ENCODE peak calls at places on chromosomes 7 and 10, in nine cellular contexts. B is heart left ventricle; Y is breast epithelium; L is CD8-positive, alpha-beta T cell; Z is cardiac muscle cell; T is IMR-90; P is endodermal cell; N is SK-N-SH; M is lung. Q is an unnamed sample. For H3K4me1, the result is how much of the 10 kb centered on the place peaks cover.

GRCh38 chr7:42407828-42408227 is 170.8 kb upstream of the GLI3 start:
- DNase-seq in B (no peak), Y (no peak), L (no peak), Z (peak), T (no peak), P (no peak), N (no peak), M (no peak), Q (no peak)

GRCh38 chr10:90965720-90966119 is 44.8 kb upstream of the ANKRD1 start:
- DNase-seq in B (peak), Y (no peak), L (no peak), Z (no peak), T (no peak), P (no peak), N (peak), M (no peak), Q (no peak)

GRCh38 chr7:129949292-129950133 is 3.2 kb downstream of the UBE2H start:
- DNase-seq in B (no peak), Y (no peak), L (no peak), Z (peak), T (peak), P (peak), N (peak), M (peak), Q (peak)

GRCh38 chr7:7173956-7174632 is 8.2 kb upstream of the C1GALT1 start:
- DNase-seq in B (no peak), Y (no peak), L (no peak), Z (no peak), T (no peak), P (no peak), N (no peak), M (no peak), Q (no peak)

GRCh38 chr7:22671177-22671879 is 55.7 kb upstream of the IL6 start:
- DNase-seq in B (no peak), Y (no peak), L (no peak), Z (no peak), T (peak), P (no peak), N (no peak), M (no peak), Q (no peak)

GRCh38 chr10:7857259-7857658 is 39.0 kb downstream of the TAF3 start:
- DNase-seq in B (no peak), Y (no peak), L (no peak), Z (no peak), T (no peak), P (no peak), N (no peak), M (no peak), Q (no peak)

GRCh38 chr10:95472304-95473088 is 88.7 kb downstream of the SORBS1 start:
- DNase-seq in B (no peak), Y (no peak), L (no peak), Z (no peak), T (no peak), P (no peak), N (no peak), M (no peak), Q (no peak)

GRCh38 chr7:113562242-113562641 is 356.6 kb downstream of the PPP1R3A start:
- DNase-seq in B (no peak), Y (no peak), L (no peak), Z (no peak), T (no peak), P (no peak), N (no peak), M (no peak), Q (no peak)

GRCh38 chr7:76330673-76331072 is 28.1 kb downstream of the YWHAG start:
- DNase-seq in B (no peak), Y (no peak), L (no peak), Z (no peak), T (no peak), P (no peak), N (no peak), M (no peak), Q (no peak)

GRCh38 chr10:67883710-67884312 is 645 bp upstream of the SIRT1 start:
- DNase-seq in B (no peak), Y (no peak), L (no peak), Z (no peak), T (no peak), P (no peak), N (no peak), M (no peak), Q (peak)

GRCh38 chr10:14507156-14507555 is 176.4 kb upstream of the FRMD4A start:
- DNase-seq in B (no peak), Y (no peak), L (peak), Z (no peak), T (no peak), P (no peak), N (no peak), M (no peak), Q (no peak)

GRCh38 chr10:21329995-21330627 is 195.4 kb downstream of the SKIDA1 start:
- DNase-seq in B (no peak), Y (no peak), L (no peak), Z (no peak), T (peak), P (no peak), N (no peak), M (peak), Q (no peak)

GRCh38 chr7:123522061-123522460 is 12.3 kb downstream of the IQUB start:
- DNase-seq in B (no peak), Y (no peak), L (no peak), Z (no peak), T (no peak), P (no peak), N (no peak), M (no peak), Q (no peak)

GRCh38 chr10:114347791-114348190 is 56.5 kb downstream of the AFAP1L2 start:
- DNase-seq in B (no peak), Y (no peak), L (no peak), Z (no peak), T (no peak), P (no peak), N (no peak), M (no peak), Q (no peak)

GRCh38 chr7:48112431-48113165 is 23.5 kb downstream of the UPP1 start:
- DNase-seq in B (no peak), Y (no peak), L (no peak), Z (no peak), T (peak), P (no peak), N (no peak), M (no peak), Q (no peak)

GRCh38 chr10:103559776-103560175 is 66.3 kb downstream of the NEURL1 start:
- DNase-seq in B (no peak), Y (no peak), L (no peak), Z (no peak), T (no peak), P (no peak), N (no peak), M (no peak), Q (no peak)

GRCh38 chr7:48875300-48875916 is 48.9 kb upstream of the CDC14C start:
- DNase-seq in B (peak), Y (peak), L (no peak), Z (peak), T (no peak), P (peak), N (peak), M (no peak), Q (peak)

GRCh38 chr7:130560972-130561371 is 69.1 kb downstream of the MEST start:
- DNase-seq in B (no peak), Y (no peak), L (no peak), Z (no peak), T (peak), P (no peak), N (no peak), M (no peak), Q (no peak)

GRCh38 chr7:84372155-84372621 is 177.6 kb upstream of the SEMA3A start:
- DNase-seq in B (no peak), Y (no peak), L (no peak), Z (no peak), T (peak), P (no peak), N (no peak), M (no peak), Q (no peak)

GRCh38 chr7:40659231-40659630 is 524.4 kb downstream of the SUGCT start:
- DNase-seq in B (peak), Y (no peak), L (no peak), Z (no peak), T (peak), P (no peak), N (no peak), M (no peak), Q (no peak)

GRCh38 chr10:17544465-17544864 is 72.7 kb downstream of the HACD1 start:
- DNase-seq in B (no peak), Y (no peak), L (no peak), Z (no peak), T (peak), P (no peak), N (no peak), M (no peak), Q (no peak)

GRCh38 chr10:46215426-46215825 is 71.4 kb upstream of the ANTXRL start:
- DNase-seq in B (no peak), Y (no peak), L (no peak), Z (no peak), T (no peak), P (no peak), N (no peak), M (no peak), Q (no peak)

GRCh38 chr10:19958787-19959186 is 142.6 kb downstream of the PLXDC2 start:
- DNase-seq in B (no peak), Y (no peak), L (no peak), Z (no peak), T (no peak), P (no peak), N (no peak), M (no peak), Q (no peak)

GRCh38 chr7:5424689-5425506 is 1.3 kb upstream of the TNRC18 start:
- DNase-seq in B (peak), Y (no peak), L (no peak), Z (peak), T (peak), P (peak), N (no peak), M (peak), Q (peak)

GRCh38 chr7:111499027-111499426 is 63.3 kb downstream of the IMMP2L start:
- DNase-seq in B (no peak), Y (no peak), L (no peak), Z (no peak), T (peak), P (no peak), N (no peak), M (no peak), Q (no peak)

GRCh38 chr7:41315764-41316163 is 387.1 kb downstream of the INHBA start:
- DNase-seq in B (no peak), Y (no peak), L (no peak), Z (no peak), T (no peak), P (peak), N (no peak), M (no peak), Q (no peak)

GRCh38 chr10:72265925-72266865 is 7.5 kb upstream of the DDIT4 start:
- DNase-seq in B (no peak), Y (no peak), L (no peak), Z (no peak), T (no peak), P (no peak), N (no peak), M (no peak), Q (no peak)

GRCh38 chr10:28087675-28088351 is 88.9 kb upstream of the ODAD2 start:
- DNase-seq in B (no peak), Y (no peak), L (no peak), Z (no peak), T (peak), P (no peak), N (no peak), M (no peak), Q (no peak)

GRCh38 chr7:14902589-14902963 is at the start of gene DGKB:
- DNase-seq in B (peak), Y (no peak), L (peak), Z (peak), T (peak), P (peak), N (peak), M (no peak), Q (no peak)

GRCh38 chr10:2962194-2962593 is 105.2 kb upstream of the PFKP start:
- DNase-seq in B (no peak), Y (no peak), L (no peak), Z (no peak), T (no peak), P (no peak), N (no peak), M (no peak), Q (no peak)

GRCh38 chr10:45418859-45419672 is 45.0 kb downstream of the ALOX5 start:
- DNase-seq in B (peak), Y (peak), L (peak), Z (peak), T (peak), P (peak), N (peak), M (peak), Q (peak)

GRCh38 chr10:115093776-115094361 is 704 bp downstream of the ATRNL1 start:
- DNase-seq in B (no peak), Y (no peak), L (no peak), Z (peak), T (no peak), P (no peak), N (peak), M (no peak), Q (peak)

GRCh38 chr7:27106181-27106905 is 3.9 kb upstream of the HOXA2 start:
- DNase-seq in B (no peak), Y (no peak), L (no peak), Z (peak), T (peak), P (peak), N (peak), M (no peak), Q (peak)

DNA sequence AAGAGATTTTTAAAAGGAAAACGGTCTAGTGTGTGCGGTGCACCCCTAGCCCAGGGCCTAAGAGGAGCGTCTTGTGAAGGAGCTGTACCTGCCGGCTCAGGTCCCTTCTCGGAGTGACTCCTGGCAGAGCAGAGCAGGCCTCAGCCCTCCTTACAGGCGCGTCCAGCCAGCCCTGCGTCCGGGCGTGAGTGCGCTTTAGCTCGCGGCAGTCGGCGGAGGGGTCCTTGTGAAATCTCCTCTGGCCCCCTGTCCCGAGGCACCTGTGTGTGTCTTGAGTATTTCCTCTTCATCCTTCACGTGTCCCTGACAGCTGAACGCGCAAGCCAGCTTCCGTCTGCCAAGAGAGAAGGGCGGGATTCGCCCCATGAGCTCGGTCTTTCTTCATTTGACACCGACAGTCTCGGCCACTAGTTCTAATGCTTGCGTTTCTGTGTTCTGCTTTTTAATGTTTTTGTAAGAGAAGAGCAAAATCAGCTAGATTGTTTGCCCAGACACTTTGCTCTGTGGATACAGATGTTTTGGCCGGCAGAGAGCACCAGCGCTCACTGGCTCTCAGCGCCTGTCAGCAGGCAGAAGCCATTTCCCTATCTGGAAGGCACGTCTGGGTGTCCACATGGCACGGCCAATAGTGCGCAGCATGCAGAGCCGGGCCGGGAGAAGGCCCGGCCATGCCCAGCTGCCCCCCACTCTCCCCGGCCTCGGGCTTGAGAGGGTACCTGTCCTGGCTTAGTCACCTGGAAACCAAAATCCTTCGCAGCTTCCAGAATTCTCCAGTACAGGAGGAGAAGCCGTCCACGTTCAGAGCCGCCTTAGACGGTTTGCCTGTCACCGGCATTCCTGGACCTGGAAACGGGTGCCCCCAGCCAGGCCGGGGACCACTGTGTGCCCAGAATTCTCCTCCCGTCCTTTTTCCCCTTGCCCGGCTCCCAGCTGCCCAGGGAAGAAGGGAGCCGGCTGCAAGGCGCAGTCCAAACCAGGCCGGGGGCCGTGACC is 7.0 kb downstream of the GET4 start:
- DNase-seq in B (peak), Y (no peak), L (no peak), Z (no peak), T (no peak), P (no peak), N (no peak), M (no peak), Q (no peak)
- H3K4me1 ChIP-seq in B (half or more), Y (under half), L (under half), Z (under half), T (under half), P (under half), N (under half), M (under half), Q (under half)

GRCh38 chr10:131882590-131883451 is 18.0 kb upstream of the PPP2R2D start:
- DNase-seq in B (no peak), Y (no peak), L (no peak), Z (no peak), T (no peak), P (no peak), N (no peak), M (no peak), Q (no peak)

GRCh38 chr10:131885391-131886165 is 15.2 kb upstream of the PPP2R2D start:
- DNase-seq in B (peak), Y (no peak), L (peak), Z (peak), T (peak), P (peak), N (peak), M (peak), Q (peak)

GRCh38 chr10:131880016-131880590 is 20.7 kb upstream of the PPP2R2D start:
- DNase-seq in B (no peak), Y (no peak), L (no peak), Z (no peak), T (no peak), P (no peak), N (no peak), M (no peak), Q (no peak)

GRCh38 chr10:131881104-131881880 is 19.5 kb upstream of the PPP2R2D start:
- DNase-seq in B (no peak), Y (no peak), L (no peak), Z (no peak), T (no peak), P (no peak), N (no peak), M (no peak), Q (no peak)

DNA sequence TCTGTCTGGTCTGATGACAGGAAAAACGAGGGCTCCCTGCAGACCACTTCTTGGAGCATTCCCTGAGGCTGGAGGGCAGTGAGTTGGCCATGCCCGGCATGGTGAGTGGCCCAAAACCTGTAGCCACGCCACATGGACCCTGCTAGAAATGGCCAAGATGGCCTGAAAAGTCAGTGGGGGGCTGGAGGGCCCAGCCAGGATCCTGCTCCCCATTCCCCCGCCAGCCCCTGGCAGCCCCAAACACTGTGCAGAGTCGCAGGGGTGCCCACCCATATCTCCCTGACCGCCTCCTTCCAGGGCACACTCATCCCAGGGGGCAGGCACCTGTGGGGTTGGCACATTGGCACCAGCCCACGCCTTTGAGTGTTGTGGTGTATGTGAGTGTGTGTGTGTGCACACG is 18.7 kb upstream of the PPP2R2D start:
- DNase-seq in B (no peak), Y (no peak), L (no peak), Z (no peak), T (no peak), P (no peak), N (no peak), M (no peak), Q (no peak)
- H3K4me1 ChIP-seq in B (under half), Y (under half), L (under half), Z (under half), T (under half), P (under half), N (under half), M (under half), Q (under half)

GRCh38 chr7:70738080-70738479 is 393.9 kb upstream of the GALNT17 start:
- DNase-seq in B (no peak), Y (peak), L (no peak), Z (no peak), T (peak), P (peak), N (no peak), M (peak), Q (no peak)
- H3K4me1 ChIP-seq in B (under half), Y (under half), L (under half), Z (under half), T (under half), P (under half), N (under half), M (under half), Q (under half)

GRCh38 chr10:11163990-11164805 is 146.5 kb downstream of the CELF2 start:
- DNase-seq in B (peak), Y (no peak), L (no peak), Z (no peak), T (no peak), P (no peak), N (no peak), M (no peak), Q (no peak)

GRCh38 chr10:11162828-11163599 is 145.3 kb downstream of the CELF2 start:
- DNase-seq in B (peak), Y (peak), L (peak), Z (peak), T (no peak), P (peak), N (no peak), M (peak), Q (peak)

GRCh38 chr10:11159543-11160215 is 142.0 kb downstream of the CELF2 start:
- DNase-seq in B (peak), Y (peak), L (no peak), Z (peak), T (no peak), P (no peak), N (no peak), M (no peak), Q (no peak)

GRCh38 chr10:11160982-11161554 is 143.4 kb downstream of the CELF2 start:
- DNase-seq in B (peak), Y (no peak), L (no peak), Z (no peak), T (no peak), P (no peak), N (no peak), M (no peak), Q (no peak)

GRCh38 chr10:11161910-11162309 is 144.2 kb downstream of the CELF2 start:
- DNase-seq in B (no peak), Y (no peak), L (no peak), Z (no peak), T (no peak), P (no peak), N (no peak), M (no peak), Q (no peak)
- H3K4me1 ChIP-seq in B (half or more), Y (under half), L (half or more), Z (half or more), T (under half), P (under half), N (under half), M (under half), Q (under half)

DNA sequence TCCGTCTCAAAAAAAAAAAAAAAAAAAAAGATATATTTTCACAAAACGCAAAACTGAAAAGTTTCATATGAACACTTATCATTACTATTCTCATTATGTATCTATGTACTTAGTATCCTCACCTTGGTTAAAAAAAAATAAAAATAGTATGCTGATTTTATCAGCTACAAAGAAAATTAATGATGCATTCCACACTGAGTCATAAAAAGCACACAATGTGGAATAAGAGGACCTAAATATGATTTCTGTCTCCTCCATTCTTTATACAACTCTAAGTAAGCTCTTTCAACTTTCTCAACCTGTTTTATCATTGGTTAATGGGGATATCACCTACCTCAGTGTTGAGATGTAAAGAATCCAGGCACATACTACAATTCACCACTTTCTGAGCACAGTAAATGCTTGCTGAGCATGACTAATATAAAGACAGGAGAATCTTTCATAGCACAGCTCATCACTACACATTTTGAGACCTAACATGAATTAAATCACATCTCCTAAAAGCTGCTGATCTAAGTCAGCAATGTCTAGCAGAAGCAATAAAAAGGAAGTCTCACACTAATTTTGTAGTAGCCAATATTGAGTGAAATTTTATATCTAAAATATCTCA is 2.7 kb downstream of the SNX13 start:
- DNase-seq in B (no peak), Y (no peak), L (no peak), Z (no peak), T (peak), P (no peak), N (no peak), M (no peak), Q (no peak)
- H3K4me1 ChIP-seq in B (half or more), Y (under half), L (half or more), Z (under half), T (under half), P (under half), N (under half), M (under half), Q (under half)

GRCh38 chr7:101943306-101943705 is 125.9 kb downstream of the CUX1 start:
- DNase-seq in B (no peak), Y (no peak), L (no peak), Z (no peak), T (no peak), P (no peak), N (no peak), M (no peak), Q (no peak)
- H3K4me1 ChIP-seq in B (half or more), Y (under half), L (under half), Z (half or more), T (under half), P (under half), N (under half), M (under half), Q (under half)